ENCODE peak calls at places on chromosomes 6 and 20, in eight cellular contexts. One of them, this sample, is unnamed.

GRCh38 chr6:145929037-145929633 is 35.0 kb downstream of the SHPRH start:
- DNase-seq in stimulated activated effector memory CD8-positive, alpha-beta T cell treated with anti-CD3 and anti-CD28 coated beads, Interleukin-12 subunit alpha, Interleukin-12 subunit beta, amount 100 ng/mL, for 72 hours: no peak
- DNase-seq in Right ventricle myocardium superior: no peak
- DNase-seq in CD4-positive, alpha-beta T cell: no peak
- DNase-seq in NCI-H1694: peak; percentile 1
- DNase-seq in cardiac fibroblast: peak; percentile 78
- DNase-seq in epithelial cell of esophagus: peak; percentile 54
- DNase-seq in endothelial cell: no peak
- DNase-seq in this sample: no peak

GRCh38 chr6:20704325-20704724 is 170.1 kb downstream of the CDKAL1 start:
- DNase-seq in CD4-positive, alpha-beta T cell: no peak
- DNase-seq in endothelial cell: no peak
- DNase-seq in Right ventricle myocardium superior: no peak
- DNase-seq in stimulated activated effector memory CD8-positive, alpha-beta T cell treated with anti-CD3 and anti-CD28 coated beads, Interleukin-12 subunit alpha, Interleukin-12 subunit beta, amount 100 ng/mL, for 72 hours: no peak
- DNase-seq in NCI-H1694: no peak
- DNase-seq in epithelial cell of esophagus: peak; percentile 18
- DNase-seq in cardiac fibroblast: no peak
- DNase-seq in this sample: no peak

GRCh38 chr6:153145591-153145990 is 14.5 kb upstream of the RGS17 start:
- DNase-seq in endothelial cell: no peak
- DNase-seq in NCI-H1694: no peak
- DNase-seq in stimulated activated effector memory CD8-positive, alpha-beta T cell treated with anti-CD3 and anti-CD28 coated beads, Interleukin-12 subunit alpha, Interleukin-12 subunit beta, amount 100 ng/mL, for 72 hours: no peak
- DNase-seq in CD4-positive, alpha-beta T cell: no peak
- DNase-seq in cardiac fibroblast: no peak
- DNase-seq in Right ventricle myocardium superior: no peak
- DNase-seq in epithelial cell of esophagus: no peak
- DNase-seq in this sample: no peak

GRCh38 chr20:62642666-62643520 is 590 bp downstream of the SLCO4A1 start:
- DNase-seq in CD4-positive, alpha-beta T cell: peak; percentile 34
- DNase-seq in cardiac fibroblast: peak; percentile 38
- DNase-seq in endothelial cell: no peak
- DNase-seq in Right ventricle myocardium superior: peak; percentile 62
- DNase-seq in NCI-H1694: no peak
- DNase-seq in stimulated activated effector memory CD8-positive, alpha-beta T cell treated with anti-CD3 and anti-CD28 coated beads, Interleukin-12 subunit alpha, Interleukin-12 subunit beta, amount 100 ng/mL, for 72 hours: peak; percentile 44
- DNase-seq in epithelial cell of esophagus: peak; percentile 32
- DNase-seq in this sample: peak; percentile 48

GRCh38 chr6:137389150-137389664 is 105.0 kb downstream of the OLIG3 start:
- DNase-seq in epithelial cell of esophagus: peak; percentile 76
- DNase-seq in NCI-H1694: no peak
- DNase-seq in endothelial cell: no peak
- DNase-seq in cardiac fibroblast: peak; percentile 23
- DNase-seq in Right ventricle myocardium superior: no peak
- DNase-seq in CD4-positive, alpha-beta T cell: peak; percentile 52
- DNase-seq in stimulated activated effector memory CD8-positive, alpha-beta T cell treated with anti-CD3 and anti-CD28 coated beads, Interleukin-12 subunit alpha, Interleukin-12 subunit beta, amount 100 ng/mL, for 72 hours: peak; percentile 43
- DNase-seq in this sample: peak; percentile 75

GRCh38 chr6:131281471-131282270 is 146.4 kb downstream of the AKAP7 start:
- DNase-seq in CD4-positive, alpha-beta T cell: peak; percentile 75
- DNase-seq in endothelial cell: peak; percentile 60
- DNase-seq in NCI-H1694: no peak
- DNase-seq in epithelial cell of esophagus: no peak
- DNase-seq in cardiac fibroblast: no peak
- DNase-seq in stimulated activated effector memory CD8-positive, alpha-beta T cell treated with anti-CD3 and anti-CD28 coated beads, Interleukin-12 subunit alpha, Interleukin-12 subunit beta, amount 100 ng/mL, for 72 hours: peak; percentile 8
- DNase-seq in Right ventricle myocardium superior: no peak
- DNase-seq in this sample: peak; percentile 69

GRCh38 chr6:167588181-167588919 is 238.4 kb upstream of the AFDN start:
- DNase-seq in NCI-H1694: no peak
- DNase-seq in Right ventricle myocardium superior: no peak
- DNase-seq in epithelial cell of esophagus: no peak
- DNase-seq in endothelial cell: no peak
- DNase-seq in stimulated activated effector memory CD8-positive, alpha-beta T cell treated with anti-CD3 and anti-CD28 coated beads, Interleukin-12 subunit alpha, Interleukin-12 subunit beta, amount 100 ng/mL, for 72 hours: no peak
- DNase-seq in cardiac fibroblast: no peak
- DNase-seq in CD4-positive, alpha-beta T cell: no peak
- DNase-seq in this sample: no peak

GRCh38 chr6:160249687-160250086 is 8.9 kb downstream of the SLC22A2 start:
- DNase-seq in NCI-H1694: no peak
- DNase-seq in cardiac fibroblast: no peak
- DNase-seq in epithelial cell of esophagus: peak; percentile 62
- DNase-seq in CD4-positive, alpha-beta T cell: no peak
- DNase-seq in Right ventricle myocardium superior: no peak
- DNase-seq in endothelial cell: no peak
- DNase-seq in stimulated activated effector memory CD8-positive, alpha-beta T cell treated with anti-CD3 and anti-CD28 coated beads, Interleukin-12 subunit alpha, Interleukin-12 subunit beta, amount 100 ng/mL, for 72 hours: no peak
- DNase-seq in this sample: no peak

GRCh38 chr6:158686791-158687381 is 37.0 kb downstream of the SYTL3 start:
- DNase-seq in cardiac fibroblast: no peak
- DNase-seq in endothelial cell: no peak
- DNase-seq in Right ventricle myocardium superior: no peak
- DNase-seq in stimulated activated effector memory CD8-positive, alpha-beta T cell treated with anti-CD3 and anti-CD28 coated beads, Interleukin-12 subunit alpha, Interleukin-12 subunit beta, amount 100 ng/mL, for 72 hours: no peak
- DNase-seq in CD4-positive, alpha-beta T cell: peak; percentile 7
- DNase-seq in epithelial cell of esophagus: no peak
- DNase-seq in NCI-H1694: no peak
- DNase-seq in this sample: peak; percentile 89

GRCh38 chr6:140571139-140571538 is 1196.7 kb upstream of the CITED2 start:
- DNase-seq in cardiac fibroblast: no peak
- DNase-seq in NCI-H1694: no peak
- DNase-seq in stimulated activated effector memory CD8-positive, alpha-beta T cell treated with anti-CD3 and anti-CD28 coated beads, Interleukin-12 subunit alpha, Interleukin-12 subunit beta, amount 100 ng/mL, for 72 hours: no peak
- DNase-seq in CD4-positive, alpha-beta T cell: no peak
- DNase-seq in Right ventricle myocardium superior: no peak
- DNase-seq in epithelial cell of esophagus: no peak
- DNase-seq in endothelial cell: no peak
- DNase-seq in this sample: no peak

GRCh38 chr20:52890130-52890529 is 82.0 kb upstream of the TSHZ2 start:
- DNase-seq in stimulated activated effector memory CD8-positive, alpha-beta T cell treated with anti-CD3 and anti-CD28 coated beads, Interleukin-12 subunit alpha, Interleukin-12 subunit beta, amount 100 ng/mL, for 72 hours: no peak
- DNase-seq in cardiac fibroblast: no peak
- DNase-seq in endothelial cell: no peak
- DNase-seq in CD4-positive, alpha-beta T cell: no peak
- DNase-seq in Right ventricle myocardium superior: no peak
- DNase-seq in NCI-H1694: no peak
- DNase-seq in epithelial cell of esophagus: no peak
- DNase-seq in this sample: no peak

GRCh38 chr6:111080713-111081112 is 6.6 kb upstream of the SLC16A10 start:
- DNase-seq in Right ventricle myocardium superior: no peak
- DNase-seq in epithelial cell of esophagus: peak; percentile 28
- DNase-seq in cardiac fibroblast: no peak
- DNase-seq in stimulated activated effector memory CD8-positive, alpha-beta T cell treated with anti-CD3 and anti-CD28 coated beads, Interleukin-12 subunit alpha, Interleukin-12 subunit beta, amount 100 ng/mL, for 72 hours: no peak
- DNase-seq in NCI-H1694: no peak
- DNase-seq in endothelial cell: no peak
- DNase-seq in CD4-positive, alpha-beta T cell: no peak
- DNase-seq in this sample: no peak